ENCODE peak calls at places on chromosomes 5 and 9, in eight cellular contexts. X is spleen; S is lung microvascular endothelial cell; A is activated CD4-positive, alpha-beta T cell treated with anti-CD3 and anti-CD28 coated beads, Interleukin-2, amount 10 ng/mL, durations not matched to agents 7 days and 5 days; P is fibroblast of mammary gland; M is WERI-Rb-1; V is transverse colon; E is GDM1. R is an unnamed sample.

GRCh38 chr5:150022163-150022540 is 21.6 kb downstream of the HMGXB3 start:
- DNase-seq in X (no peak), S (peak), A (no peak), P (peak), M (no peak), V (no peak), E (no peak), R (no peak)

GRCh38 chr9:129027224-129027684 is 877 bp downstream of the SH3GLB2 start:
- DNase-seq in X (no peak), S (no peak), A (no peak), P (no peak), M (no peak), V (no peak), E (no peak), R (no peak)

GRCh38 chr9:134407123-134407779 is 81.0 kb downstream of the RXRA start:
- DNase-seq in X (peak), S (peak), A (peak), P (peak), M (no peak), V (peak), E (peak), R (peak)

GRCh38 chr9:131361202-131361833 is 32.6 kb upstream of the PRRC2B start:
- DNase-seq in X (peak), S (peak), A (peak), P (peak), M (no peak), V (peak), E (no peak), R (no peak)

GRCh38 chr5:141941779-141942178 is 16.2 kb downstream of the PCDH12 start:
- DNase-seq in X (no peak), S (peak), A (no peak), P (no peak), M (no peak), V (no peak), E (no peak), R (no peak)

GRCh38 chr9:126419475-126419874 is 92.8 kb downstream of the MVB12B start:
- DNase-seq in X (no peak), S (no peak), A (no peak), P (no peak), M (no peak), V (no peak), E (no peak), R (no peak)

GRCh38 chr5:1882337-1883119 is at the start of gene IRX4:
- DNase-seq in X (peak), S (peak), A (no peak), P (peak), M (no peak), V (no peak), E (no peak), R (no peak)

GRCh38 chr5:79395296-79395695 is 118.6 kb downstream of the HOMER1 start:
- DNase-seq in X (no peak), S (no peak), A (no peak), P (no peak), M (no peak), V (no peak), E (no peak), R (no peak)

GRCh38 chr5:93580387-93581100 is 475 bp downstream of the NR2F1-AS1 start:
- DNase-seq in X (no peak), S (peak), A (no peak), P (peak), M (no peak), V (no peak), E (no peak), R (no peak)

GRCh38 chr9:100083448-100084144 is 15.2 kb downstream of the ERP44 start:
- DNase-seq in X (no peak), S (no peak), A (no peak), P (no peak), M (no peak), V (no peak), E (no peak), R (no peak)

GRCh38 chr5:68343421-68343826 is 127.9 kb downstream of the PIK3R1 start:
- DNase-seq in X (no peak), S (peak), A (no peak), P (peak), M (no peak), V (no peak), E (no peak), R (no peak)

GRCh38 chr5:124436294-124436693 is 310.1 kb downstream of the ZNF608 start:
- DNase-seq in X (no peak), S (no peak), A (no peak), P (peak), M (no peak), V (no peak), E (no peak), R (no peak)

GRCh38 chr5:21831145-21831787 is 1021.9 kb downstream of the CDH12 start:
- DNase-seq in X (no peak), S (no peak), A (no peak), P (no peak), M (no peak), V (no peak), E (no peak), R (no peak)

GRCh38 chr5:142343531-142343930 is 18.7 kb upstream of the SPRY4 start:
- DNase-seq in X (no peak), S (no peak), A (no peak), P (no peak), M (no peak), V (no peak), E (no peak), R (no peak)

GRCh38 chr5:10162468-10162867 is 87.2 kb downstream of the ATPSCKMT start:
- DNase-seq in X (no peak), S (no peak), A (no peak), P (no peak), M (peak), V (no peak), E (no peak), R (no peak)

GRCh38 chr5:169197343-169197742 is 103.6 kb downstream of the SLIT3 start:
- DNase-seq in X (no peak), S (no peak), A (no peak), P (no peak), M (no peak), V (peak), E (no peak), R (no peak)

GRCh38 chr5:158354958-158355357 is 496.0 kb upstream of the CLINT1 start:
- DNase-seq in X (no peak), S (no peak), A (no peak), P (peak), M (no peak), V (no peak), E (no peak), R (no peak)

GRCh38 chr5:168433982-168434381 is 52.3 kb upstream of the RARS1 start:
- DNase-seq in X (no peak), S (no peak), A (no peak), P (no peak), M (no peak), V (no peak), E (no peak), R (no peak)

GRCh38 chr5:88021141-88021540 is 247.5 kb downstream of the TMEM161B start:
- DNase-seq in X (no peak), S (no peak), A (no peak), P (no peak), M (no peak), V (no peak), E (no peak), R (no peak)

GRCh38 chr5:159639590-159639989 is 276.7 kb upstream of the ADRA1B start:
- DNase-seq in X (no peak), S (no peak), A (no peak), P (no peak), M (no peak), V (no peak), E (no peak), R (no peak)

GRCh38 chr9:107251756-107252322 is 31.2 kb upstream of the RAD23B start:
- DNase-seq in X (no peak), S (no peak), A (no peak), P (peak), M (no peak), V (no peak), E (no peak), R (no peak)